ENCODE peak calls at places on chromosomes 2 and 18, in six cellular contexts. O is upper lobe of right lung, T is PC-3, L is small intestine, E is WERI-Rb-1, N is right atrium auricular region. B is an unnamed sample.

GRCh38 chr2:160657206-160657605 is 163.6 kb upstream of the RBMS1 start:
- DNase-seq in O (no peak), T (no peak), L (no peak), E (no peak), N (no peak), B (no peak)

GRCh38 chr18:48947102-48947501 is 3.7 kb downstream of the SMAD7 start:
- DNase-seq in O (peak; percentile 40), T (no peak), L (no peak), E (no peak), N (no peak), B (no peak)

GRCh38 chr2:156189143-156189542 is 143.4 kb downstream of the NR4A2 start:
- DNase-seq in O (no peak), T (no peak), L (peak; percentile 54), E (no peak), N (no peak), B (no peak)

GRCh38 chr18:596288-596881 is 403 bp upstream of the CLUL1 start:
- DNase-seq in O (no peak), T (peak; percentile 61), L (peak; percentile 68), E (no peak), N (no peak), B (no peak)

GRCh38 chr2:102187191-102188150 is 648 bp downstream of the IL1RL2 start:
- DNase-seq in O (peak; percentile 83), T (no peak), L (no peak), E (no peak), N (peak; percentile 72), B (no peak)

GRCh38 chr2:180366481-180366880 is 359.4 kb upstream of the CWC22 start:
- DNase-seq in O (no peak), T (no peak), L (no peak), E (no peak), N (no peak), B (no peak)

GRCh38 chr18:51154664-51155063 is 42.8 kb downstream of the MEX3C start:
- DNase-seq in O (no peak), T (no peak), L (no peak), E (no peak), N (no peak), B (no peak)

GRCh38 chr2:68436270-68436669 is 30.8 kb downstream of the FBXO48 start:
- DNase-seq in O (no peak), T (no peak), L (no peak), E (no peak), N (no peak), B (no peak)

GRCh38 chr2:172305066-172305465 is 122.3 kb upstream of the ITGA6 start:
- DNase-seq in O (no peak), T (no peak), L (no peak), E (no peak), N (no peak), B (no peak)

GRCh38 chr2:29983308-29983707 is 61.9 kb upstream of the ALK start:
- DNase-seq in O (no peak), T (no peak), L (no peak), E (no peak), N (no peak), B (no peak)
- H3K27ac ChIP-seq in O (no peak overlapping the region), T (no peak overlapping the region), L (no peak overlapping the region), E (no peak overlapping the region), N (no peak overlapping the region), B (no peak overlapping the region)

GRCh38 chr18:61606759-61607158 is 273.5 kb downstream of the CDH20 start:
- DNase-seq in O (peak; percentile 70), T (peak; percentile 82), L (peak; percentile 54), E (no peak), N (peak; percentile 90), B (peak; percentile 66)
- H3K27ac ChIP-seq in O (peak overlapping the region; percentile 52), T (no peak overlapping the region), L (peak overlapping the region; percentile 56), E (no peak overlapping the region), N (peak overlapping the region; percentile 87), B (peak overlapping the region; percentile 83)

GRCh38 chr2:15892575-15892974 is 47.8 kb upstream of the MYCN start:
- DNase-seq in O (no peak), T (no peak), L (no peak), E (no peak), N (no peak), B (no peak)
- H3K27ac ChIP-seq in O (no peak overlapping the region), T (no peak overlapping the region), L (no peak overlapping the region), E (no peak overlapping the region), N (no peak overlapping the region), B (no peak overlapping the region)

GRCh38 chr18:35040638-35040987 is 600 bp upstream of the MAPRE2 start:
- DNase-seq in O (no peak), T (no peak), L (no peak), E (no peak), N (no peak), B (no peak)
- H3K27ac ChIP-seq in O (peak overlapping the region; percentile 88), T (no peak overlapping the region), L (peak overlapping the region; percentile 72), E (peak overlapping the region; percentile 34), N (peak overlapping the region; percentile 92), B (no peak overlapping the region)